ENCODE peak calls at places on chromosome 12, in four cellular contexts. R is HCT116, P is RWPE2, W is neural crest cell. Y is an unnamed sample.

GRCh38 chr12:131910302-131911110 is 16.1 kb downstream of the ULK1 start:
- DNase-seq in W (no peak), P (no peak), R (no peak), Y (no peak)

GRCh38 chr12:47207829-47208248 is 128.1 kb upstream of the AMIGO2 start:
- DNase-seq in R (no peak), P (no peak), W (no peak), Y (no peak)

GRCh38 chr12:68425998-68426397 is 93.8 kb upstream of the MDM1 start:
- DNase-seq in R (no peak), W (no peak), P (no peak), Y (no peak)

GRCh38 chr12:47349770-47350408 is 270.1 kb upstream of the AMIGO2 start:
- DNase-seq in R (no peak), W (no peak), P (no peak), Y (no peak)

GRCh38 chr12:126719886-126720666 is 1546.9 kb upstream of the TMEM132C start:
- DNase-seq in P (no peak), W (no peak), R (no peak), Y (no peak)

GRCh38 chr12:29329411-29329810 is 51.6 kb downstream of the ERGIC2 start:
- DNase-seq in R (no peak), P (no peak), W (no peak), Y (no peak)

GRCh38 chr12:54749191-54749818 is 101.1 kb upstream of the DCD start:
- DNase-seq in W (peak), R (peak), P (no peak), Y (no peak)

GRCh38 chr12:119843100-119843499 is 34.0 kb downstream of the CIT start:
- DNase-seq in P (no peak), W (no peak), R (no peak), Y (no peak)

GRCh38 chr12:93645702-93646101 is 31.5 kb upstream of the CRADD start:
- DNase-seq in P (no peak), W (no peak), R (no peak), Y (no peak)

GRCh38 chr12:93050026-93050747 is 121.1 kb upstream of the EEA1 start:
- DNase-seq in W (no peak), P (no peak), R (no peak), Y (no peak)

GRCh38 chr12:49642370-49642802 is 19.0 kb downstream of the PRPF40B start:
- DNase-seq in R (no peak), P (no peak), W (no peak), Y (no peak)

GRCh38 chr12:110001596-110001995 is 2.4 kb downstream of the ANKRD13A start:
- DNase-seq in R (no peak), W (no peak), P (no peak), Y (no peak)

GRCh38 chr12:110585231-110585799 is 2.2 kb upstream of the PPTC7 start:
- DNase-seq in W (no peak), P (no peak), R (no peak), Y (no peak)

GRCh38 chr12:26058308-26058707 is 66.5 kb downstream of the BHLHE41 start:
- DNase-seq in P (no peak), R (peak), W (no peak), Y (no peak)

GRCh38 chr12:80241576-80242273 is 142.4 kb downstream of the OTOGL start:
- DNase-seq in W (no peak), P (no peak), R (no peak), Y (no peak)

GRCh38 chr12:9668141-9669018 is 1.1 kb upstream of the CLEC2D start:
- DNase-seq in P (no peak), W (no peak), R (no peak), Y (no peak)

GRCh38 chr12:127957001-127957660 is 309.8 kb upstream of the TMEM132C start:
- DNase-seq in P (no peak), W (no peak), R (no peak), Y (no peak)

GRCh38 chr12:96472384-96472783 is 17.0 kb upstream of the CFAP54 start:
- DNase-seq in W (no peak), R (no peak), P (no peak), Y (no peak)

GRCh38 chr12:127230843-127231260 is 1036.1 kb upstream of the TMEM132C start:
- DNase-seq in R (peak), P (peak), W (no peak), Y (no peak)

DNA sequence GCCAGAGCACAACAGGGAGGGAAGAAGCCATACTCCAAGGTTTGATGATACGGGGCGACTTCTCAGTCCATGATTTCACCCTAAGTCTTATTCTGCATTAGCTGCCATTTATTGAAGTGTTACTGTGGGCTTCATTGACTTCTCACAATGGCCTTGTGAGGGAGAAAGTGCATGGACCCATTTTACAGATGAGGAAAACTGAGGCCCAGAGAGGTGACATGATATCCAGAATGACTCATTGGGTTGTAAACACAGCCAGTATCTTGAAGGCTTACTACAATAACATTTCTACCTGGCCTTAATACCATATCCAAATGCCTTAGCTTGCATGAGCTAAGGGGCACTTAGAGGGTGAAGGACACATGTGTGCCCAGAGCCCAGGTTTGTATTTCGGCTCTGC is 100.6 kb downstream of the CMKLR1 start:
- DNase-seq in R (no peak), W (no peak), P (no peak), Y (no peak)
- TF ChIP-seq CTCF in R (no peak), W (no peak), P (no peak), Y (no peak)

DNA sequence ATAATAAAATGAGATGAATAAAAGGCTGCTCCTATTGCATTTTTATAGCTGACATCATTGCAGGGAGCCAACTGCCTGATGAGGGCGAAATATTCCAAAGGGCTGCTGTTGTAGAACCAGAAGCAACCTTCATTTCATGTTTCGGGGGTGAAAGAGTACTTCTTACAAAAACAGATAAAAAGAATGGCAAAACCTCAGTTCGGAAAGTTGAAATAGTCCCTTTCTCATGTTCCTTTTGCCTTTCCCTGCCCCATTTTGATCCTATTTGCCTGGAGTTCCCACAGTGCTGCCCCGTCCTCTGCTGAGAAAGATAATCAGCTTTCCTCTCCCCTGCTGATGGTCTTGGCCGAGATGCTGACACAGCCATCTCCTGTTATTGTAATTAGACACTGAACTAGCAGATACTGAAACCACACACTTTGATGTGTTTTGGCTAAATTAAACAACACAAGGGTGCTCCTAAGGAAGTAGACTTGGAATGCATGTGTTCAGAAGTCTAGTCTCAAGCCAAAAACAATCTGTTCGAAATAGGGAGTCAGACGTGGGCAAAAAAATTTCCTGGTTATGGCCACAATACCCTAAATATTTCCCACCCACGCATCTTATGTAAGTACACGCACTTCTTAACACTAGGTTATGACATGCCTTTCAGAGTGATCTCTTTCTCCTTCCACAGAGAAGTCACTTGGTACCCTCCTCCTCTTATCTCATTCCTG is 117.2 kb downstream of the PPM1H start:
- DNase-seq in R (no peak), P (no peak), W (no peak), Y (no peak)
- TF ChIP-seq CTCF in R (no peak), P (no peak), W (no peak), Y (peak)

GRCh38 chr12:113049976-113050742 is 6.4 kb upstream of the DTX1 start:
- DNase-seq in R (peak), W (peak), P (no peak), Y (no peak)
- TF ChIP-seq CTCF in R (no peak), W (peak), P (peak), Y (peak)

GRCh38 chr12:51208016-51208660 is 9.7 kb downstream of the POU6F1 start:
- DNase-seq in P (no peak), W (no peak), R (no peak), Y (no peak)

GRCh38 chr12:51205350-51205749 is 12.5 kb downstream of the POU6F1 start:
- DNase-seq in R (no peak), W (no peak), P (no peak), Y (no peak)

GRCh38 chr12:51214895-51215294 is 3.0 kb downstream of the POU6F1 start:
- DNase-seq in W (no peak), P (no peak), R (no peak), Y (no peak)

GRCh38 chr12:51209259-51209658 is 8.6 kb downstream of the POU6F1 start:
- DNase-seq in R (no peak), W (no peak), P (no peak), Y (no peak)

GRCh38 chr12:51210690-51211395 is 7.0 kb downstream of the POU6F1 start:
- DNase-seq in P (no peak), R (no peak), W (no peak), Y (no peak)
- TF ChIP-seq CTCF in P (no peak), R (no peak), W (no peak), Y (no peak)

GRCh38 chr12:116697305-116698130 is 40.4 kb downstream of the SPRING1 start:
- DNase-seq in R (peak), P (no peak), W (no peak), Y (no peak)
- TF ChIP-seq CTCF in R (peak), P (no peak), W (peak), Y (peak)

GRCh38 chr12:108526482-108527234 is 11.6 kb downstream of the FICD start:
- DNase-seq in R (no peak), P (no peak), W (no peak), Y (no peak)
- TF ChIP-seq CTCF in R (no peak), P (no peak), W (no peak), Y (no peak)

DNA sequence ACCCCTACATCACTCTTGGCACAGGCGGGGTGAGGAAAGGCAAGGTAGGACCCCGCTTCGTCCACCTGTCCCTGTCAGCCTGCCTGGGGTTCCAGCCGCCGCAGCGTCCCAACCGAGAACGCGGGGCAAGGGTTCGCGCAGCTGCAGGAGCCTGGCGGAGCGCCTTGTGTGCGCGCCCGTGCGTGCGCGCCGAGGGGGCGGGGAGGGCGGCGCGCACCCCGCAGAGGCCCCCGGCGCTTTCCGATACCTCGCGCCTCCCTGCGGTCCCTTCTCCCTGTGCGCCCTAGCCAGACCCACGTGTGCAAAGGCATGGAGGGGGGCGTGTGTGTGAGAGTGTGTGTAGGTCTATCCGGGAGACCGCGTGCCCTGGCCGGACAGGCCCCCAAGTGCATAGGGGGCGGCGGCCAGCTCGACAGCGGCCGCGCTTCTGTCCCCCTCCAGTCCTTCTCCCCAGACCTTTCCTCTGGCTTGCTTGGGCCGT is 122.4 kb downstream of the TSPAN9 start:
- DNase-seq in W (peak), P (no peak), R (no peak), Y (no peak)
- TF ChIP-seq CTCF in W (no peak), P (no peak), R (no peak), Y (no peak)

GRCh38 chr12:100133200-100133599 is 9.5 kb downstream of the BLTP3B start:
- DNase-seq in P (no peak), R (no peak), W (no peak), Y (no peak)

GRCh38 chr12:100141666-100141997 is 1.0 kb downstream of the BLTP3B start:
- DNase-seq in R (peak), P (no peak), W (no peak), Y (no peak)

GRCh38 chr12:100142851-100143559 is at the start of gene BLTP3B:
- DNase-seq in R (peak), P (peak), W (peak), Y (no peak)

GRCh38 chr12:100141998-100142850 is 450 bp downstream of the BLTP3B start:
- DNase-seq in R (no peak), P (no peak), W (peak), Y (no peak)

DNA sequence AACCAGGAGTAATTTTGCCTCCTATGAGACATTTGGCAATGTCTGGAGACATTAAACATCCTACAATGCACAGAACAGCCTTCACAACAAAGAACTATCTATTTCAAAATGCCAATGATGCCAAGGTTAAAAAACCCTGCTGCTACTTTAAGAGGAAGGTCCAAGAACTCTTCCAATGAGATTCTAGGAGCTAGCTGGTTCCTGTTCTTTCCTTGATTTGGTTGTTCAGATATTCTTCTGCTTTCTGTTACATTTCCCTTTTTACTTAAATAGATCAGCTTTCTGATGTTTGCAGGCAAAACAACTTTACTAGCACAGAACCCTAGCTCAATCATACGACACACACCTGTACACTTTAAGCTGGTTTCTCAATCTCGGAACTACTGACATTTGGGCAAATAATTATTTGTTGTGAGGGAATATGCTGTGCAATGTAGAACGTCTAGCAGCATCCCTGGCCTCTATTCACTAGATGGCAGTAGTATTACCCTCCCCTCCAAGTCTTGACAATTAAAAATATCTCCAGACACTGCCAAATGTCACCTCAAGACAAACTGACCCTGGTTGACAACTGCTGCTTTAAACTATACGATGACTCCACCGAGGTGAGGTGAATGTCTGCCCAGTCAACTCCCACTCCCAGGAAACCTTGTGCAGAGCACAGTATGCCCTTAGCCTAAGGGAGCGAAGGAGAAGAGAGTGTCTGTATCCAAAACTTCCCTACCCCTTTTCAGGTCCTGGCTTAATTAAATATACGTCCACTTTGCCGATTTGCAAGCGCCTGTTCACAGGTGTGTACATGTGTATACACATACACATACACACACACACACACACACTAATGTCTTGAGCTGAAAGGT is 4.4 kb downstream of the BLTP3B start:
- DNase-seq in P (no peak), R (no peak), W (no peak), Y (no peak)
- TF ChIP-seq CTCF in P (peak), R (peak), W (no peak), Y (peak)